ENCODE peak calls at places on chromosomes 13 and 19, in six cellular contexts. S, H, K, J, P and E are unnamed samples.

GRCh38 chr19:30694156-30694555 is 322.0 kb downstream of the ZNF536 start:
- DNase-seq in P (no peak), H (no peak), J (peak), K (no peak), S (no peak), E (no peak)

GRCh38 chr19:29628661-29629385 is 22.7 kb downstream of the POP4 start:
- DNase-seq in J (no peak), P (no peak), K (no peak), H (no peak), S (no peak), E (no peak)

GRCh38 chr19:11324079-11324661 is 15.3 kb downstream of the RAB3D start:
- DNase-seq in S (peak), K (peak), P (peak), J (peak), H (no peak), E (no peak)

GRCh38 chr13:88840085-88840484 is 1168.9 kb downstream of the SLITRK5 start:
- DNase-seq in S (no peak), K (peak), H (no peak), P (no peak), J (no peak), E (no peak)

GRCh38 chr19:2089001-2089711 is 7.0 kb downstream of the MOB3A start:
- DNase-seq in J (no peak), S (no peak), H (no peak), K (peak), P (no peak), E (peak)

GRCh38 chr13:22229916-22230315 is 559.0 kb downstream of the FGF9 start:
- DNase-seq in J (no peak), S (no peak), H (no peak), K (no peak), P (no peak), E (no peak)

GRCh38 chr13:72113070-72113469 is 246.1 kb upstream of the DACH1 start:
- DNase-seq in H (no peak), S (no peak), P (no peak), J (no peak), K (no peak), E (no peak)

GRCh38 chr13:67557642-67558241 is 327.6 kb upstream of the PCDH9 start:
- DNase-seq in K (no peak), J (no peak), S (no peak), P (no peak), H (no peak), E (no peak)

GRCh38 chr19:6801397-6802086 is 29.0 kb downstream of the VAV1 start:
- DNase-seq in P (peak), K (peak), H (no peak), J (no peak), S (peak), E (peak)

GRCh38 chr13:49488563-49488962 is 7.2 kb upstream of the PHF11 start:
- DNase-seq in K (no peak), H (no peak), P (no peak), S (no peak), J (no peak), E (no peak)

GRCh38 chr19:19788015-19788414 is 33.5 kb downstream of the ZNF506 start:
- DNase-seq in P (no peak), J (no peak), S (no peak), H (no peak), K (no peak), E (no peak)

GRCh38 chr13:112053744-112054615 is 13.0 kb upstream of the SOX1 start:
- DNase-seq in S (peak), K (no peak), P (no peak), J (peak), H (no peak), E (no peak)

GRCh38 chr13:46660859-46661258 is 107.9 kb downstream of the LRCH1 start:
- DNase-seq in J (no peak), K (no peak), P (no peak), H (no peak), S (no peak), E (no peak)

GRCh38 chr19:23972161-23972560 is 57.5 kb downstream of the ZNF726 start:
- DNase-seq in H (no peak), J (no peak), P (no peak), K (no peak), S (no peak), E (no peak)

GRCh38 chr19:48308695-48309586 is 16.4 kb upstream of the EMP3 start:
- DNase-seq in K (no peak), H (no peak), S (no peak), J (no peak), P (no peak), E (no peak)

GRCh38 chr13:100214886-100215285 is 126.0 kb downstream of the PCCA start:
- DNase-seq in J (no peak), S (no peak), P (no peak), K (no peak), H (no peak), E (no peak)

GRCh38 chr19:38735257-38735686 is 9.0 kb downstream of the CAPN12 start:
- DNase-seq in S (peak), J (no peak), K (peak), H (peak), P (peak), E (no peak)

GRCh38 chr19:4015705-4016402 is 8.3 kb downstream of the PIAS4 start:
- DNase-seq in K (no peak), J (no peak), P (no peak), H (peak), S (no peak), E (no peak)

GRCh38 chr13:24605923-24606372 is 74.3 kb upstream of the ATP12A start:
- DNase-seq in J (no peak), K (peak), P (peak), S (no peak), H (no peak), E (peak)

GRCh38 chr19:19652482-19653295 is 9.2 kb upstream of the GMIP start:
- DNase-seq in H (no peak), J (no peak), K (peak), P (no peak), S (no peak), E (no peak)

GRCh38 chr13:25872871-25873607 is 178.8 kb downstream of the SHISA2 start:
- DNase-seq in P (no peak), H (no peak), K (no peak), J (no peak), S (no peak), E (no peak)

GRCh38 chr19:15562861-15563260 is 52.2 kb upstream of the CYP4F8 start:
- DNase-seq in H (no peak), J (no peak), S (no peak), K (peak), P (peak), E (no peak)